ENCODE peak calls at places on chromosomes 4 and X, in seven cellular contexts. One of them, this sample, is unnamed.

GRCh38 chr4:114281561-114281960 is 302.1 kb upstream of the ARSJ start:
- DNase-seq in Karpas-422: no peak
- DNase-seq in IMR-90: peak; percentile 91
- DNase-seq in fibroblast of lung: peak; percentile 97
- DNase-seq in astrocyte: peak; percentile 96
- DNase-seq in GM23338: no peak
- DNase-seq in GM23248: peak; percentile 89
- DNase-seq in this sample: no peak

GRCh38 chr4:158042591-158043030 is 130.2 kb downstream of the GASK1B start:
- DNase-seq in Karpas-422: no peak
- DNase-seq in IMR-90: peak; percentile 54
- DNase-seq in fibroblast of lung: peak; percentile 81
- DNase-seq in astrocyte: peak; percentile 81
- DNase-seq in GM23338: no peak
- DNase-seq in GM23248: peak; percentile 68
- DNase-seq in this sample: no peak

GRCh38 chrX:12581546-12581945 is 209.7 kb upstream of the PRPS2 start:
- DNase-seq in Karpas-422: no peak
- DNase-seq in IMR-90: no peak
- DNase-seq in fibroblast of lung: no peak
- DNase-seq in astrocyte: no peak
- DNase-seq in GM23338: no peak
- DNase-seq in GM23248: no peak
- DNase-seq in this sample: no peak

GRCh38 chrX:111164728-111165127 is 68.7 kb downstream of the PAK3 start:
- DNase-seq in Karpas-422: peak; percentile 51
- DNase-seq in IMR-90: peak; percentile 2
- DNase-seq in fibroblast of lung: no peak
- DNase-seq in astrocyte: no peak
- DNase-seq in GM23338: peak; percentile 7
- DNase-seq in GM23248: peak; percentile 22
- DNase-seq in this sample: peak; percentile 0

GRCh38 chrX:56788717-56789122 is 59.7 kb downstream of the NBDY start:
- DNase-seq in Karpas-422: no peak
- DNase-seq in IMR-90: peak; percentile 47
- DNase-seq in fibroblast of lung: no peak
- DNase-seq in astrocyte: no peak
- DNase-seq in GM23338: no peak
- DNase-seq in GM23248: no peak
- DNase-seq in this sample: peak; percentile 25

GRCh38 chr4:40046311-40046980 is 10.2 kb upstream of the N4BP2 start:
- DNase-seq in Karpas-422: no peak
- DNase-seq in IMR-90: peak; percentile 64
- DNase-seq in fibroblast of lung: peak; percentile 82
- DNase-seq in astrocyte: peak; percentile 77
- DNase-seq in GM23338: no peak
- DNase-seq in GM23248: peak; percentile 58
- DNase-seq in this sample: no peak

GRCh38 chr4:72629540-72629939 is 60.5 kb upstream of the ADAMTS3 start:
- DNase-seq in Karpas-422: no peak
- DNase-seq in IMR-90: no peak
- DNase-seq in fibroblast of lung: peak; percentile 49
- DNase-seq in astrocyte: peak; percentile 38
- DNase-seq in GM23338: no peak
- DNase-seq in GM23248: peak; percentile 33
- DNase-seq in this sample: no peak

GRCh38 chr4:125719987-125720386 is 405.2 kb downstream of the FAT4 start:
- DNase-seq in Karpas-422: no peak
- DNase-seq in IMR-90: peak; percentile 41
- DNase-seq in fibroblast of lung: peak; percentile 30
- DNase-seq in astrocyte: no peak
- DNase-seq in GM23338: no peak
- DNase-seq in GM23248: peak; percentile 23
- DNase-seq in this sample: no peak

GRCh38 chrX:105167233-105167632 is 53.3 kb downstream of the TEX13A start:
- DNase-seq in Karpas-422: no peak
- DNase-seq in IMR-90: no peak
- DNase-seq in fibroblast of lung: peak; percentile 2
- DNase-seq in astrocyte: no peak
- DNase-seq in GM23338: no peak
- DNase-seq in GM23248: no peak
- DNase-seq in this sample: no peak

DNA sequence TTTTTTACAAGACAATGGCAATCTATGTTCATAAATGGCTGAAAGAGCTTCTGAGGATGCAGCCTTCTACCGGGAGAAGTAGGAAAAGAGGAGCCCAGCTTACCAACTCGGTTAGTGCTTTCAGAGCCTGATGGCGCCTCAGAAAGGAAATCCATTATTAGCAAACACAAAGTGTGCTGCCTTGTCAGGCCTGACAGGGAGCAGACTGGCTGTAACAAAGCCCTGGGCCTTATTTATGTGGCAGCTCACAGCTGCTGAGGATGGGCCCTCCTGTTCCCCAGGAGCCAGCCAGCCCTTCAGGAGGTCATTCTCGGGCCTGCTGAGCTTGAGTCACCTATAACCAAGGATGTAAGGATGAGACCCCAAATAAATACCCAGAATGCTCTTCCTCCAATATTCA is 226.8 kb upstream of the RASGEF1B start:
- DNase-seq in Karpas-422: no peak
- DNase-seq in IMR-90: no peak
- DNase-seq in fibroblast of lung: no peak
- DNase-seq in astrocyte: no peak
- DNase-seq in GM23338: no peak
- DNase-seq in GM23248: no peak
- DNase-seq in this sample: peak; percentile 19
- H3K4me2 ChIP-seq in Karpas-422: no peak overlapping the region
- H3K4me2 ChIP-seq in IMR-90: no peak overlapping the region
- H3K4me2 ChIP-seq in fibroblast of lung: no peak overlapping the region
- H3K4me2 ChIP-seq in astrocyte: no peak overlapping the region
- H3K4me2 ChIP-seq in GM23338: no peak overlapping the region
- H3K4me2 ChIP-seq in GM23248: no peak overlapping the region
- H3K4me2 ChIP-seq in this sample: peak overlapping the region; percentile 2

DNA sequence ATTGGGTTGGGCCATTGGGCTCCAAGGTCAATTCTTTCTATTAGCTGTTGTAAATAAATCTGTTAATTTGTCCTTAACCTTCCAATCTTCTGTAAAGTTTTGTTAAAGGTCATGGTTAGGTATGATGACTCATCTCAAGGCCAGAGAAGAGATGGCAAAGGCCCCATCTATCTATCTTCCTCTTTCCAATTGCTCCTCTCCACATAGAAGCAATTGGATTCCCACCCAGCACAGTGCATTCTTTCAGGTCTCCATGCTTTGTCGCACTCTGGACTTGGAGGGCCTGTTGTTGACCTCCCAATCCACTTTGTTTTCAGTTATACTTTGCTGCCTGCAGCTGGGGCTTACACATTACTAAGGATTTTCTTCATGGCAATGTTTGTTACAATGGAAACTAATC is 118.5 kb downstream of the MFAP3L start:
- DNase-seq in Karpas-422: no peak
- DNase-seq in IMR-90: no peak
- DNase-seq in fibroblast of lung: no peak
- DNase-seq in astrocyte: no peak
- DNase-seq in GM23338: no peak
- DNase-seq in GM23248: no peak
- DNase-seq in this sample: no peak
- H2AFZ ChIP-seq in Karpas-422: no peak overlapping the region
- H2AFZ ChIP-seq in IMR-90: no peak overlapping the region
- H2AFZ ChIP-seq in fibroblast of lung: no peak overlapping the region
- H2AFZ ChIP-seq in astrocyte: no peak overlapping the region
- H2AFZ ChIP-seq in GM23338: no peak overlapping the region
- H2AFZ ChIP-seq in GM23248: no peak overlapping the region
- H2AFZ ChIP-seq in this sample: no peak overlapping the region

DNA sequence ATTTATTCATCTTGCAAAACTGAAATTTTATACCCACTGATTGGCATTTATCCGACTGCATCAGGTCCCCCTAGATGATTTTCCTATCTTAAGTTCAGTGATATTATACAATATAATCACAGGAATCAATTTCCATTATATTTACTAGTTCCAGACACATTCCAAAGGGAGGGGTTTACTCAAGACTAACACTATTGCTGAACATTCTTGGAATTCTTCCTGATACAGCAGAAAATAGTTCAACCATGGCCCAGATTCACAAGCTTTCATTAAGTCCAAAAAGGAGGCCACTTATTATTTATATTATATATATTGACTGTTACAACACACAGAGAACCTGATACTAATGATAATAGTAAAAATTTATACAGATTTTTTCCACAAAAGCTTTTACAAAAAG is 2353.6 kb downstream of the PCDH7 start:
- DNase-seq in Karpas-422: no peak
- DNase-seq in IMR-90: peak; percentile 22
- DNase-seq in fibroblast of lung: peak; percentile 67
- DNase-seq in astrocyte: peak; percentile 57
- DNase-seq in GM23338: peak; percentile 70
- DNase-seq in GM23248: peak; percentile 56
- DNase-seq in this sample: no peak
- H3K4me2 ChIP-seq in Karpas-422: no peak overlapping the region
- H3K4me2 ChIP-seq in IMR-90: no peak overlapping the region
- H3K4me2 ChIP-seq in fibroblast of lung: no peak overlapping the region
- H3K4me2 ChIP-seq in astrocyte: no peak overlapping the region
- H3K4me2 ChIP-seq in GM23338: no peak overlapping the region
- H3K4me2 ChIP-seq in GM23248: peak overlapping the region; percentile 53
- H3K4me2 ChIP-seq in this sample: no peak overlapping the region

GRCh38 chr4:2811830-2812599 is 19.1 kb downstream of the SH3BP2 start:
- DNase-seq in Karpas-422: peak; percentile 86
- DNase-seq in IMR-90: peak; percentile 65
- DNase-seq in fibroblast of lung: peak; percentile 45
- DNase-seq in astrocyte: peak; percentile 22
- DNase-seq in GM23338: peak; percentile 60
- DNase-seq in GM23248: peak; percentile 60
- DNase-seq in this sample: peak; percentile 88
- H2AFZ ChIP-seq in Karpas-422: peak overlapping the region; percentile 25
- H2AFZ ChIP-seq in IMR-90: peak overlapping the region; percentile 97
- H2AFZ ChIP-seq in fibroblast of lung: peak overlapping the region; percentile 3
- H2AFZ ChIP-seq in astrocyte: peak overlapping the region; percentile 71
- H2AFZ ChIP-seq in GM23338: no peak overlapping the region
- H2AFZ ChIP-seq in GM23248: peak overlapping the region; percentile 38
- H2AFZ ChIP-seq in this sample: peak overlapping the region; percentile 69